ENCODE peak calls at places on chromosomes 4 and X, in eight cellular contexts. T is PC-3, U is cardiac fibroblast, D is fibroblast of lung, X is pancreas, Q is IMR-90, O is sigmoid colon, N is astrocyte. L is an unnamed sample.

GRCh38 chr4:17763931-17764330 is 17.5 kb downstream of the FAM184B start:
- DNase-seq in Q (no peak), D (no peak), U (no peak), X (no peak), T (no peak), N (no peak), O (no peak), L (no peak)

GRCh38 chr4:6028168-6028567 is 9.9 kb upstream of the C4orf50 start:
- DNase-seq in N (no peak), T (no peak), U (no peak), O (no peak), Q (no peak), X (no peak), D (no peak), L (no peak)

GRCh38 chr4:76002176-76002575 is 5.1 kb downstream of the CXCL9 start:
- DNase-seq in T (peak; percentile 52), Q (peak; percentile 26), O (no peak), N (no peak), X (no peak), D (no peak), U (peak; percentile 17), L (no peak)

GRCh38 chr4:139416073-139416673 is 37.7 kb upstream of the RAB33B start:
- DNase-seq in D (peak; percentile 48), Q (peak; percentile 67), U (peak; percentile 77), T (peak; percentile 34), X (no peak), N (peak; percentile 23), O (no peak), L (no peak)

GRCh38 chr4:107901213-107901934 is 30.0 kb upstream of the CYP2U1 start:
- DNase-seq in X (no peak), Q (no peak), D (no peak), U (no peak), O (no peak), T (no peak), N (no peak), L (no peak)

GRCh38 chr4:155604718-155605601 is 61.7 kb upstream of the GUCY1A1 start:
- DNase-seq in X (no peak), U (peak; percentile 94), D (peak; percentile 96), T (peak; percentile 87), N (peak; percentile 95), Q (peak; percentile 93), O (peak; percentile 84), L (no peak)

GRCh38 chrX:29662759-29663503 is 552.4 kb upstream of the MAGEB2 start:
- DNase-seq in U (peak; percentile 77), T (peak; percentile 95), Q (peak; percentile 98), X (no peak), N (peak; percentile 96), D (peak; percentile 97), O (no peak), L (no peak)

GRCh38 chrX:144946696-144947095 is 300.6 kb upstream of the SPANXN1 start:
- DNase-seq in X (no peak), T (no peak), U (no peak), D (no peak), N (no peak), Q (no peak), O (no peak), L (no peak)

GRCh38 chr4:93475730-93476129 is 352.8 kb upstream of the ATOH1 start:
- DNase-seq in Q (no peak), D (no peak), N (peak; percentile 1), O (no peak), U (no peak), T (peak; percentile 72), X (no peak), L (no peak)

GRCh38 chr4:153529646-153530045 is 63.5 kb downstream of the TMEM131L start:
- DNase-seq in T (no peak), O (no peak), X (no peak), N (no peak), Q (peak; percentile 53), D (no peak), U (peak; percentile 47), L (no peak)

GRCh38 chrX:48972214-48973164 is 845 bp upstream of the KCND1 start:
- DNase-seq in O (no peak), U (peak; percentile 68), N (peak; percentile 26), T (peak; percentile 55), D (peak; percentile 44), Q (peak; percentile 41), X (no peak), L (no peak)

GRCh38 chrX:70508296-70508911 is 63.8 kb downstream of the DLG3 start:
- DNase-seq in Q (peak; percentile 8), U (peak; percentile 17), X (no peak), D (peak; percentile 10), N (no peak), O (no peak), T (peak; percentile 52), L (no peak)

GRCh38 chr4:88628746-88629145 is 36.5 kb downstream of the HERC3 start:
- DNase-seq in T (peak; percentile 29), X (no peak), D (peak; percentile 66), Q (no peak), U (no peak), N (peak; percentile 58), O (no peak), L (no peak)

GRCh38 chr4:89410687-89411086 is 103.1 kb upstream of the GPRIN3 start:
- DNase-seq in T (no peak), O (no peak), X (no peak), N (peak; percentile 93), Q (peak; percentile 52), D (peak; percentile 94), U (peak; percentile 38), L (no peak)

GRCh38 chrX:95382799-95383198 is 1301.8 kb upstream of the DIAPH2 start:
- DNase-seq in N (no peak), X (no peak), D (no peak), Q (no peak), O (no peak), T (peak; percentile 29), U (no peak), L (no peak)

GRCh38 chrX:30930679-30931078 is 41.6 kb upstream of the TAB3 start:
- DNase-seq in D (no peak), O (no peak), N (no peak), Q (no peak), T (no peak), U (no peak), X (no peak), L (no peak)

GRCh38 chr4:164956766-164957643 is 20.5 kb downstream of the TRIM61 start:
- DNase-seq in Q (peak; percentile 65), O (peak; percentile 73), T (peak; percentile 55), X (peak; percentile 90), U (peak; percentile 76), D (peak; percentile 69), N (peak; percentile 50), L (peak; percentile 89)

GRCh38 chr4:6475492-6476020 is 3.1 kb upstream of the PPP2R2C start:
- DNase-seq in D (no peak), N (no peak), U (no peak), X (no peak), Q (no peak), O (peak; percentile 45), T (no peak), L (no peak)

GRCh38 chr4:123127865-123128264 is 205.5 kb upstream of the NUDT6 start:
- DNase-seq in X (no peak), N (peak; percentile 1), U (peak; percentile 16), D (no peak), T (no peak), O (no peak), Q (no peak), L (no peak)

GRCh38 chr4:181293541-181293940 is 949.7 kb upstream of the TENM3 start:
- DNase-seq in T (no peak), O (no peak), Q (no peak), N (no peak), U (no peak), D (no peak), X (no peak), L (no peak)

GRCh38 chrX:134573683-134574035 is 84.6 kb downstream of the PLAC1 start:
- DNase-seq in T (no peak), D (no peak), O (no peak), X (no peak), U (no peak), Q (no peak), N (no peak), L (no peak)

GRCh38 chr4:31467781-31468180 is 747.6 kb downstream of the PCDH7 start:
- DNase-seq in Q (no peak), O (no peak), X (no peak), T (peak; percentile 80), N (peak; percentile 7), D (peak; percentile 27), U (peak; percentile 26), L (no peak)
- TF ChIP-seq CTCF in Q (no peak), O (no peak), X (no peak), T (no peak), N (no peak), D (no peak), U (no peak), L (no peak)

GRCh38 chr4:20194079-20195013 is 57.4 kb upstream of the SLIT2 start:
- DNase-seq in N (peak; percentile 87), O (no peak), T (peak; percentile 87), X (no peak), D (peak; percentile 90), Q (peak; percentile 91), U (peak; percentile 88), L (no peak)
- H3K4me3 ChIP-seq in N (peak overlapping the region; percentile 27), O (no peak overlapping the region), T (peak overlapping the region; percentile 46), X (no peak overlapping the region), D (peak overlapping the region; percentile 11), Q (no peak overlapping the region), U (no peak overlapping the region), L (no peak overlapping the region)

DNA sequence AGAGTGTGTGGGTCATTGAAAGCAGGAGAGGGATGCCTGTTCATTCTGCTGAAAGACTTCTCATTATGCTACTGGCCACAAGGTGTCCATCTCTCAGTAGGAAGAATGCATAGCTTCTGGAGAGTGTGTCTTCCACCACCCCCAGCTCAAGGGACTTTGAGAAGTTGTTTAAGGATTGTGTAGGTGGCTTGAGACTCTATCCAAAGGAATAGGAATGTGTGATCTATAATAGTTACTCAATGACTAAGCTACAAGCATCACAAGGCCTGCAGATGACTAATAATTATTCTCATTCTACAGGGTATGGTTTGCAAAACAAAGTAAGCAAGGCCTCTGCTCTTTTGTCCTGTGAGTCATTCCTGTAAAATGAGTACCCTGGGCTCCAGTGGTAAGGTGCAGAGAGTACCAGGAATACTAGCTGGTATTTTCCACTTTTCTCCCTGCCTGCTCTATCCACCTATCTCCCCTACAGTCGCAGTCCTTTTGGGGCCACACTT is 279.8 kb upstream of the BOD1L1 start:
- DNase-seq in N (peak; percentile 99), T (peak; percentile 91), D (peak; percentile 99), Q (peak; percentile 99), X (no peak), O (no peak), U (peak; percentile 93), L (no peak)
- TF ChIP-seq CTCF in N (peak; percentile 44), T (peak; percentile 72), D (peak; percentile 16), Q (peak; percentile 60), X (no peak), O (no peak), U (peak; percentile 63), L (no peak)

DNA sequence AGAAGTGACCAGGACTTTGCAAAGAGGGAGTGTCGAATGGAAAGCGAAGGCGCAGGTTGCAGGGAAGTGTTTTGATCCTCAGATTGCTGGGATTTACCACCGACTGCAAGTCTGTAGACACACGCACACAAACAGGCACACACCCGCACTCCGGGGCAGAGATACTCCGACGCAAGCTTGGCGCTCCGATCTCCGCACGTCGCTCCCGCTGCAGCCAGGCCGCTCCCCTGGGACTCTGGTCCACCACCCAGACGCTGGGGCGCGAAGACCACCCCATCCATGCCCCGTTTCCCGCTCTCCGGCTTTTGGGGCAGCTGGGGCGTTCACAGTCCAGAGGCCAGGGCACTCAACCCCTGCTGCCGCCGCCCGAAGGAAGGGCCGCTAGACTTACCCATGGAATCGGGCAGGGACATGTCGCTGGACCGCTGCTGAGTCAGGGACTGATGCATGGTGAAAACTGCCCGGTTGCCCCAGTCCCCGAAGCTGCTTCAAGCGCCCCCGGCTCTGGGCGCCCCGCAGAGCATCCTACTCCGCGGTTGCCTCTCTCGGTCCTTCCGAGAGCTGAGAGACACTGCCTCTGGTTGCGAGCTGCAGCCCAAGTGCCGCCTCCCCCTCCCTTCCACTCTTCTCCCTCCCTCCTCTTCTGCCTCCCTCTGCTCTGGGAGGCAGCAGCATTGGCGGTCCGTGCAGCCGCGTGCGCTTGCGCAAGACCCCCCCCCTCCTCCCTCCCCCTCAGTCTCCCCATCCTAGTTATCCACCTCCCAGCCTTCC is at the start of gene TMEM255A:
- DNase-seq in X (peak; percentile 73), T (no peak), Q (no peak), N (no peak), U (no peak), D (peak; percentile 14), O (peak; percentile 68), L (peak; percentile 37)
- H3K4me3 ChIP-seq in X (no peak within 1 kb of the TSS), T (peak within 1 kb of the TSS; percentile 71), Q (peak within 1 kb of the TSS; percentile 21), N (peak within 1 kb of the TSS; percentile 49), U (peak within 1 kb of the TSS; percentile 7), D (no peak within 1 kb of the TSS), O (peak within 1 kb of the TSS; percentile 36), L (peak within 1 kb of the TSS; percentile 46)

L was measured in lower lobe of right lung.